ENCODE peak calls at places on chromosomes 6 and 20, in eight cellular contexts. K is K562, D is H1, V is esophagus muscularis mucosa, H is transverse colon, A is sigmoid colon, T is GM12878, X is HepG2. P is an unnamed sample.

GRCh38 chr6:44966449-44967091 is 361.6 kb upstream of the RUNX2 start:
- DNase-seq in H (no peak), T (no peak), V (no peak), X (peak), K (peak), A (no peak), D (no peak), P (no peak)

GRCh38 chr6:28643017-28643740 is 117.5 kb downstream of the GPX5 start:
- DNase-seq in K (peak), A (no peak), T (peak), H (no peak), D (peak), V (no peak), X (peak), P (no peak)

GRCh38 chr6:111646942-111647341 is 41.3 kb upstream of the TRAF3IP2 start:
- DNase-seq in V (no peak), H (no peak), A (peak), D (no peak), K (no peak), T (no peak), X (no peak), P (no peak)

GRCh38 chr20:37259865-37260264 is 1.7 kb downstream of the GHRH start:
- DNase-seq in D (no peak), T (no peak), X (no peak), A (no peak), V (no peak), K (no peak), H (no peak), P (no peak)

GRCh38 chr6:90195094-90195793 is 101.4 kb downstream of the BACH2 start:
- DNase-seq in A (no peak), V (no peak), H (no peak), D (no peak), T (no peak), X (no peak), K (no peak), P (no peak)

GRCh38 chr20:19967441-19967840 is 49.7 kb upstream of the NAA20 start:
- DNase-seq in K (no peak), X (no peak), D (no peak), T (no peak), V (no peak), H (no peak), A (no peak), P (no peak)

GRCh38 chr6:169983651-169984050 is 232.2 kb downstream of the ERMARD start:
- DNase-seq in H (no peak), T (no peak), A (no peak), V (no peak), K (no peak), X (no peak), D (no peak), P (no peak)

GRCh38 chr20:8095648-8096572 is 36.2 kb upstream of the PLCB1 start:
- DNase-seq in D (no peak), K (no peak), V (no peak), X (no peak), A (no peak), T (no peak), H (no peak), P (no peak)

GRCh38 chr6:111781055-111781708 is 92.1 kb downstream of the FYN start:
- DNase-seq in D (no peak), K (no peak), X (no peak), V (no peak), T (no peak), H (no peak), A (no peak), P (no peak)

GRCh38 chr6:168078199-168078942 is 641 bp downstream of the FRMD1 start:
- DNase-seq in X (no peak), T (no peak), K (no peak), H (peak), D (no peak), V (no peak), A (no peak), P (no peak)

GRCh38 chr20:36924167-36925045 is 27.1 kb downstream of the SAMHD1 start:
- DNase-seq in D (no peak), K (peak), X (no peak), A (no peak), H (no peak), T (no peak), V (no peak), P (no peak)

GRCh38 chr6:105894556-105894955 is 191.6 kb upstream of the PRDM1 start:
- DNase-seq in D (no peak), H (no peak), A (no peak), V (peak), X (no peak), T (no peak), K (no peak), P (no peak)

GRCh38 chr6:105893741-105894140 is 192.4 kb upstream of the PRDM1 start:
- DNase-seq in D (no peak), K (no peak), T (no peak), A (no peak), H (peak), V (peak), X (no peak), P (peak)

GRCh38 chr6:105890521-105891244 is 195.5 kb upstream of the PRDM1 start:
- DNase-seq in A (no peak), D (no peak), T (no peak), H (no peak), X (no peak), V (peak), K (no peak), P (no peak)

GRCh38 chr6:105889902-105890301 is 196.2 kb upstream of the PRDM1 start:
- DNase-seq in K (no peak), X (no peak), T (no peak), A (no peak), H (no peak), V (peak), D (no peak), P (no peak)

GRCh38 chr6:105892577-105893262 is 193.4 kb upstream of the PRDM1 start:
- DNase-seq in T (peak), D (no peak), K (peak), A (no peak), H (peak), V (peak), X (peak), P (peak)
- TF ChIP-seq POLR2AphosphoS5 in T (no peak), D (no peak), K (no peak), A (no peak), H (no peak), V (no peak), X (no peak), P (no peak)

DNA sequence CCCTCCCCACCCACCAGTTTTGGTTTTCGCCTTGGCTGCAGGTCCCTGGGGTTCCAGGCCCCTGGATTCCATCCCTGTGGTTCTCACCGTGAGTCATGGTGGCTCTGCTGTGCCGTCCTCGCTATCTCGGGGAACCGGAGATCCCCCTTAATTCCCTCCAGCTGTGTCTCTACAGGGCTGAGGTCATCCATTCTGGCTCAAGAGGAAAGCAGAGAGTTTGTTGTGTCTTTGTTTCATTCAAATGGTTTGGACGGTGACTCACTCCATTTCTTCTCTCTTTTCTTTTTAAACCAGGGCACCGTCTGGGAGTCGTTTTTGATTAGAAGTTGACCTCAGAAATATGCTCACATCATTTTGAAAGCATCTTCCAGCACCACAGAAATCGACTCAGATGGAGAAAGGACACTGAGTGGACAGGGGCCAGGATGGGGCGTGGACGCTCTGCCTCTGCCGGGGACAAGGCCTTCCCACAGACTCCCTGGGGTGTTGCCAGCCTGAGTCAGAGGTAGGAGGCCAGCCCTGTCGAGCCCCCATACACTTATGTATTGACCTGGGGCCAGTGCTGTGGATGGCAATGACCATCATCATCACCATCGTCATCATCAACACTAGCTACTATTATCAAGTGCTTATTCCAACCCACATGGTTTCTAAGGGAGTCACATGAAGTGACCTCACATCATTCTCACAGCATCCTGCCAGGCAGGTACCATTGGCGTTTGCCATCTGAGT is 176.2 kb downstream of the NFATC2 start:
- DNase-seq in K (no peak), H (peak), V (no peak), T (no peak), X (no peak), A (peak), D (no peak), P (peak)
- TF ChIP-seq EP300 in K (no peak), H (no peak), V (no peak), T (no peak), X (no peak), A (no peak), D (no peak), P (no peak)

DNA sequence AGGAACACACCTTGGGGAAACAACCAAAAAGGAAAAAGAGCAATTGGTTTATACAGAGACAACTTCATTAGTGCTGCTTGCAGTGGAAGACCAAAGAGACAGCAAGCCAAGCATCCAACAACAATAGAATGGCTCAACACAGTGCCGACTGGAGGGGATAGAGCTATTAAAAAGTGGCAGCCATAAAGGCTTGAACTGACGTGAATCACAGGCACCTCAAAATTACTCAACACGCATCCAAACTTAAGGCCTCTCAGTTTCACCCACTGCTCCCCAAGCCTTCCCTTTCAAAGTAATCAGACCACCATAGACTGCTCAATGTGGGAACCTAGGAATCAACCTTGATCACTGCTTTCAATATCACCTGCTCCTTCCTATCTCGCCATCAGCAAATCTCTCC is 9.7 kb downstream of the TNFRSF21 start:
- DNase-seq in V (peak), T (no peak), A (no peak), H (no peak), K (no peak), X (no peak), D (no peak), P (no peak)
- TF ChIP-seq POLR2AphosphoS5 in V (no peak), T (no peak), A (no peak), H (no peak), K (no peak), X (no peak), D (no peak), P (no peak)

GRCh38 chr6:84450018-84450417 is 222.6 kb upstream of the CEP162 start:
- DNase-seq in V (no peak), X (no peak), D (no peak), H (no peak), A (no peak), K (no peak), T (peak), P (no peak)

GRCh38 chr6:84448331-84448730 is 220.9 kb upstream of the CEP162 start:
- DNase-seq in D (no peak), X (no peak), A (no peak), V (no peak), T (no peak), K (no peak), H (no peak), P (no peak)

GRCh38 chr6:84449220-84449619 is 221.8 kb upstream of the CEP162 start:
- DNase-seq in A (no peak), X (no peak), T (no peak), H (no peak), V (no peak), D (no peak), K (no peak), P (no peak)

GRCh38 chr6:84445074-84445473 is 217.6 kb upstream of the CEP162 start:
- DNase-seq in K (no peak), T (no peak), V (no peak), A (no peak), D (no peak), H (no peak), X (no peak), P (no peak)

DNA sequence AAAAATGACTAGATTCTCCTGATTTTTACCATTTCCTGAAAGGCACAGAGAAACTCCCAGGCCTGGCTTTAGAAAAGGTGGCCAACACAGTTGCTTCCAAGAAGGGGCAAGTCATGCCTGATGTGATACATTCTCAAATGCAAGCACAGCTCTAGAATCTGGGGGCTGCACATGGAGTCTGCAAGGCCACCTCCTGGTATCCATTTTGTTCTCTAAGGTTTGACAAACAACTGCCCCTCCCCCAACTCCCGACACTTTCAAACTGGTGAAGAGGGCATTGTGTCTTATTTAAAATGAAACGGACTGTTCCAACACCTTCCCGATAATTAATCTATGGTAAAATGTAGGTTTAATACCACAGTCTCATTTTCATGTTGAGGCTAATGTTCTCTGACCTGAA is 220.2 kb upstream of the CEP162 start:
- DNase-seq in H (no peak), K (no peak), V (no peak), X (no peak), T (no peak), A (no peak), D (peak), P (no peak)
- TF ChIP-seq EP300 in H (no peak), K (no peak), V (no peak), X (no peak), T (no peak), A (no peak), D (no peak), P (no peak)

GRCh38 chr6:11209369-11209768 is 23.1 kb downstream of the NEDD9 start:
- DNase-seq in V (no peak), D (no peak), K (no peak), T (no peak), A (no peak), H (no peak), X (no peak), P (no peak)

GRCh38 chr6:11208267-11208666 is 24.2 kb downstream of the NEDD9 start:
- DNase-seq in K (no peak), X (no peak), V (no peak), A (no peak), D (no peak), H (no peak), T (no peak), P (no peak)

GRCh38 chr6:11205721-11206120 is 26.7 kb downstream of the NEDD9 start:
- DNase-seq in H (no peak), T (no peak), V (peak), X (no peak), A (no peak), D (peak), K (no peak), P (no peak)

GRCh38 chr6:11206576-11206975 is 25.9 kb downstream of the NEDD9 start:
- DNase-seq in V (no peak), D (no peak), T (no peak), K (no peak), X (no peak), A (no peak), H (no peak), P (no peak)

DNA sequence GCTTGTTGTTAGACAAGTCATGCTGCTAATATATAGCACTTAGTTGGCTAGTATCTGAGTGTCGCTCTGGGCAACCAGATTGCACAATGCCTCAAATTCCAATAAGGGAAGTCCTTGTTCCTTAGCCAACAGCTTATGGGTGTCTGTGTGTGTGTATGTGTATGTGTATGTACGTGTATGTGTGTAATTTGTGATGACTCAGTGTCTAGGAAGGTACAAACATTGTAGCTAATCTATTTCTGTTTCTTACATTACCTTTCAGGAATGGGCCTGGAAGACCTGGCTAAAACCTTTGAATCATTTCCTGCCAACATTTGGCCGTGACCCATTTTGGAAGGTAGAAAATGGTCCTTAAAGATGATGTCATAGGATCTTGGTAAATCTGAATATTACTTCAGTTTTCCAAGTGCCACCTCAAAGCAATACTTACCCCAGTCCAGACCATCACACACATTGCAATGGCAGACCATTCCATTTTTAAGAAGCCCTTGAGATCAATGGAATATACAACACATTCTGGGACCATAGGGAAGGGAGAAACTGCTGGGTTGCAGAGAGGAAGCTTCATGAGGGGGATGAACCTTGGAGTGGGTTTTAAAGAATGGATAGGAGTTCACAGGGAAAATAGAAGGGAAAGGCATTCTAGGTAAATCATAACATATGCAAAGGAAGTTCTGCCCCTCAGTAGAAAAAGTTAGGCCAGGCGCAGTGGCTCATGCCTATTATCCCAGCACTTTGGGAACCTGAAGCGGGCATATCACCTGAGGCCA is 25.1 kb downstream of the NEDD9 start:
- DNase-seq in V (no peak), H (peak), A (peak), K (no peak), T (no peak), D (no peak), X (peak), P (peak)
- TF ChIP-seq POLR2AphosphoS5 in V (peak), H (peak), A (peak), K (no peak), T (no peak), D (no peak), X (no peak), P (peak)

GRCh38 chr6:157054531-157054979 is 268.8 kb downstream of the TMEM242 start:
- DNase-seq in X (no peak), V (no peak), A (no peak), T (no peak), H (no peak), K (no peak), D (no peak), P (no peak)
- TF ChIP-seq EP300 in X (no peak), V (no peak), A (no peak), T (no peak), H (no peak), K (no peak), D (no peak), P (no peak)

DNA sequence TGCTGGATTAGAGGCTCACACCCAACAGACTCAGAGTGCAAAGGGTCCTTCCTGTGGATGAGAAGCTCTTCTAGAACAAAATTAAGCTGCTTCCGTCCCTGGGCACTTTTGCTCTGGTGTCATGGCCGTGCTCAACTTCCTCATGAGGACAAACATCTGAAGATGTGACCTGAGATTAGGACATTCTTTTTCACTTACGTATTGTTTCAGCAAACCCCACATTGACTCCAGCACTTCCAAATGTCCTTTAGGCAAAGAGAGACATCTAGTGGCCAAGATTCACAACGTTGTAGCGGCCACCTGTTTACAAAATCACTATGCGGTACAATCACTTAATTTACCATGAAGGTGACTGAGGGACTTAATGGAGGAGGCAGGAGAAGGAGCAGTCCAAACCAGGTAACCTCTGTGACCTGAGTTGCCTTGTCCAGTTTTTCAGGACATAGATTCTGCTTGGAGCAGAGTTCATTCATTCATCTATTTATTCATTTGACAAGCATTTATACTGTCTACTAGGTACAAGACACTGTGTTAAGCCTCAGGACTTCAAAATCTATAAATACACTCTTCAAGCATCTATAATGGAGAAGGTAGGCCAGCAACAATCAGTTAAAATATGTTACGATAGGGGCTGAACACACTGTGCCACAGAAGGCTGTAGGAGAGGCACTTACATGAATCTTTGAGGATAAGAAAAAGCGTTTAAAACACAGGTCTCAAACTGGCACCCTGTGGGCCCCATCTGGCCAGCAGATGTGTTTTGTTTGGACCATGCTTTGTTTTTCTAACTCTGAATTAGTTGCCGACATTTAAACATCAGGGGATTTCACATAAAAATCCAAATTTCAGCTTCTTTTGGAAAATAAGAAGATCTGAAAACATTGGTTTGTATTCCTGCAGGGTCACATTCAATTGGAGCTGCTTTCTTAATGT is 5.6 kb upstream of the ADGRF1 start:
- DNase-seq in X (peak), A (no peak), T (peak), V (no peak), H (peak), D (peak), K (peak), P (peak)
- TF ChIP-seq POLR2AphosphoS5 in X (no peak), A (peak), T (no peak), V (peak), H (no peak), D (no peak), K (no peak), P (peak)

GRCh38 chr6:100166991-100167390 is 173.0 kb upstream of the MCHR2 start:
- DNase-seq in X (no peak), H (no peak), A (no peak), T (no peak), K (no peak), V (no peak), D (no peak), P (no peak)
- TF ChIP-seq EP300 in X (no peak), H (no peak), A (no peak), T (no peak), K (no peak), V (no peak), D (no peak), P (no peak)